ENCODE peak calls at places on chromosome 19, in eight cellular contexts. One of them, this sample, is unnamed. For H3K36me3, the result is how much of the 10 kb centered on the place peaks cover.

GRCh38 chr19:43784981-43785808 is 4.4 kb upstream of the KCNN4 start:
- DNase-seq in HepG2: peak
- DNase-seq in pancreas: peak
- DNase-seq in adipocyte: peak
- DNase-seq in SK-N-MC: no peak
- DNase-seq in body of pancreas: no peak
- DNase-seq in right atrium auricular region: peak
- DNase-seq in HAP-1: peak
- DNase-seq in this sample: peak

GRCh38 chr19:37855098-37855497 is 51.3 kb downstream of the WDR87 start:
- DNase-seq in HepG2: no peak
- DNase-seq in pancreas: peak
- DNase-seq in adipocyte: peak
- DNase-seq in SK-N-MC: no peak
- DNase-seq in body of pancreas: peak
- DNase-seq in right atrium auricular region: no peak
- DNase-seq in HAP-1: no peak
- DNase-seq in this sample: peak

GRCh38 chr19:13350761-13351160 is 155.5 kb downstream of the CACNA1A start:
- DNase-seq in HepG2: no peak
- DNase-seq in pancreas: no peak
- DNase-seq in adipocyte: no peak
- DNase-seq in SK-N-MC: no peak
- DNase-seq in body of pancreas: no peak
- DNase-seq in right atrium auricular region: no peak
- DNase-seq in HAP-1: no peak
- DNase-seq in this sample: no peak

GRCh38 chr19:52028780-52029123 is 573 bp upstream of the ZNF614 start:
- DNase-seq in HepG2: no peak
- DNase-seq in pancreas: no peak
- DNase-seq in adipocyte: no peak
- DNase-seq in SK-N-MC: no peak
- DNase-seq in body of pancreas: no peak
- DNase-seq in right atrium auricular region: no peak
- DNase-seq in HAP-1: no peak
- DNase-seq in this sample: peak

GRCh38 chr19:41688098-41688497 is at the start of gene CEACAM7:
- DNase-seq in HepG2: no peak
- DNase-seq in pancreas: no peak
- DNase-seq in adipocyte: no peak
- DNase-seq in SK-N-MC: no peak
- DNase-seq in body of pancreas: no peak
- DNase-seq in right atrium auricular region: no peak
- DNase-seq in HAP-1: no peak
- DNase-seq in this sample: no peak

GRCh38 chr19:1065606-1066109 is 1.3 kb upstream of the ARHGAP45 start:
- DNase-seq in HepG2: no peak
- DNase-seq in pancreas: no peak
- DNase-seq in adipocyte: no peak
- DNase-seq in SK-N-MC: no peak
- DNase-seq in body of pancreas: no peak
- DNase-seq in right atrium auricular region: no peak
- DNase-seq in HAP-1: no peak
- DNase-seq in this sample: peak

GRCh38 chr19:21604351-21604926 is 99.0 kb downstream of the ZNF429 start:
- DNase-seq in HepG2: no peak
- DNase-seq in pancreas: no peak
- DNase-seq in adipocyte: peak
- DNase-seq in SK-N-MC: no peak
- DNase-seq in body of pancreas: no peak
- DNase-seq in right atrium auricular region: no peak
- DNase-seq in HAP-1: no peak
- DNase-seq in this sample: peak

GRCh38 chr19:8550070-8550469 is 27.2 kb downstream of the MYO1F start:
- DNase-seq in HepG2: no peak
- DNase-seq in pancreas: no peak
- DNase-seq in adipocyte: no peak
- DNase-seq in SK-N-MC: no peak
- DNase-seq in body of pancreas: no peak
- DNase-seq in right atrium auricular region: no peak
- DNase-seq in HAP-1: no peak
- DNase-seq in this sample: no peak

GRCh38 chr19:36604656-36605100 is 435 bp upstream of the ZNF382 start:
- DNase-seq in HepG2: peak
- DNase-seq in pancreas: peak
- DNase-seq in adipocyte: peak
- DNase-seq in SK-N-MC: no peak
- DNase-seq in body of pancreas: peak
- DNase-seq in right atrium auricular region: peak
- DNase-seq in HAP-1: peak
- DNase-seq in this sample: no peak

GRCh38 chr19:12668937-12669271 is 2.3 kb downstream of the WDR83 start:
- DNase-seq in HepG2: peak
- DNase-seq in pancreas: no peak
- DNase-seq in adipocyte: peak
- DNase-seq in SK-N-MC: no peak
- DNase-seq in body of pancreas: peak
- DNase-seq in right atrium auricular region: peak
- DNase-seq in HAP-1: peak
- DNase-seq in this sample: peak

GRCh38 chr19:4737955-4738580 is 14.4 kb upstream of the DPP9 start:
- DNase-seq in HepG2: no peak
- DNase-seq in pancreas: no peak
- DNase-seq in adipocyte: no peak
- DNase-seq in SK-N-MC: no peak
- DNase-seq in body of pancreas: no peak
- DNase-seq in right atrium auricular region: no peak
- DNase-seq in HAP-1: no peak
- DNase-seq in this sample: peak

GRCh38 chr19:11982526-11982925 is 17.7 kb downstream of the ZNF763 start:
- DNase-seq in HepG2: no peak
- DNase-seq in pancreas: no peak
- DNase-seq in adipocyte: no peak
- DNase-seq in SK-N-MC: no peak
- DNase-seq in body of pancreas: no peak
- DNase-seq in right atrium auricular region: no peak
- DNase-seq in HAP-1: no peak
- DNase-seq in this sample: no peak

GRCh38 chr19:35816846-35817245 is 4.2 kb upstream of the PRODH2 start:
- DNase-seq in HepG2: no peak
- DNase-seq in pancreas: no peak
- DNase-seq in adipocyte: no peak
- DNase-seq in SK-N-MC: no peak
- DNase-seq in body of pancreas: no peak
- DNase-seq in right atrium auricular region: no peak
- DNase-seq in HAP-1: no peak
- DNase-seq in this sample: no peak

GRCh38 chr19:14580623-14581237 is 2.2 kb upstream of the CLEC17A start:
- DNase-seq in HepG2: no peak
- DNase-seq in pancreas: no peak
- DNase-seq in adipocyte: no peak
- DNase-seq in SK-N-MC: no peak
- DNase-seq in body of pancreas: no peak
- DNase-seq in right atrium auricular region: no peak
- DNase-seq in HAP-1: no peak
- DNase-seq in this sample: peak

DNA sequence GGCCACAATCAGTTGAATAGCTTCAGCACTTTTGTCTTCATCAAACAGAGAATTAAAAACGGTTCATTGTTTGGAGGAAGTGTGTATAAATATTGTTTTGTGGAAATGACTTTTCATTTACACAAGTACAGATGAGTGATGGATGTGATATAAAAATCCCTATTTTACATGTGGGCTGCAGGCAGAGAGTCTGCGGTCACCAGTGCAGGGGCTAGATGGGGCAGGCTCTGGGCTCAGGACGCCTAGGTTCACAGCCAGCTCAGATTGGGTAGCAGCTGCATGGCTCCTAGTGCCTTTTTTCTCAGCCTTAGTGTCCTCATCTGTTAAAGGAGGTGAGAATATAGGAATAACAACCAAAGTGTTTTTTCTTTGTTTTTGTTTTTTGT is 9.8 kb downstream of the PPP5C start:
- DNase-seq in HepG2: no peak
- DNase-seq in pancreas: no peak
- DNase-seq in adipocyte: no peak
- DNase-seq in SK-N-MC: no peak
- DNase-seq in body of pancreas: no peak
- DNase-seq in right atrium auricular region: no peak
- DNase-seq in HAP-1: no peak
- DNase-seq in this sample: no peak
- H3K36me3 ChIP-seq in HepG2: under half
- H3K36me3 ChIP-seq in pancreas: under half
- H3K36me3 ChIP-seq in adipocyte: under half
- H3K36me3 ChIP-seq in SK-N-MC: half or more
- H3K36me3 ChIP-seq in body of pancreas: under half
- H3K36me3 ChIP-seq in right atrium auricular region: under half
- H3K36me3 ChIP-seq in HAP-1: under half
- H3K36me3 ChIP-seq in this sample: under half

GRCh38 chr19:10114651-10115391 is 3.3 kb downstream of the P2RY11 start:
- DNase-seq in HepG2: no peak
- DNase-seq in pancreas: no peak
- DNase-seq in adipocyte: no peak
- DNase-seq in SK-N-MC: no peak
- DNase-seq in body of pancreas: no peak
- DNase-seq in right atrium auricular region: no peak
- DNase-seq in HAP-1: peak
- DNase-seq in this sample: no peak
- H3K36me3 ChIP-seq in HepG2: under half
- H3K36me3 ChIP-seq in pancreas: under half
- H3K36me3 ChIP-seq in adipocyte: half or more
- H3K36me3 ChIP-seq in SK-N-MC: under half
- H3K36me3 ChIP-seq in body of pancreas: under half
- H3K36me3 ChIP-seq in right atrium auricular region: half or more
- H3K36me3 ChIP-seq in HAP-1: half or more
- H3K36me3 ChIP-seq in this sample: under half

GRCh38 chr19:5973376-5973775 is 4.6 kb downstream of the RANBP3 start:
- DNase-seq in HepG2: no peak
- DNase-seq in pancreas: no peak
- DNase-seq in adipocyte: no peak
- DNase-seq in SK-N-MC: no peak
- DNase-seq in body of pancreas: no peak
- DNase-seq in right atrium auricular region: no peak
- DNase-seq in HAP-1: no peak
- DNase-seq in this sample: no peak

GRCh38 chr19:5973867-5974635 is 3.9 kb downstream of the RANBP3 start:
- DNase-seq in HepG2: no peak
- DNase-seq in pancreas: no peak
- DNase-seq in adipocyte: no peak
- DNase-seq in SK-N-MC: no peak
- DNase-seq in body of pancreas: no peak
- DNase-seq in right atrium auricular region: no peak
- DNase-seq in HAP-1: no peak
- DNase-seq in this sample: no peak

GRCh38 chr19:5972355-5972731 is 5.6 kb downstream of the RANBP3 start:
- DNase-seq in HepG2: no peak
- DNase-seq in pancreas: no peak
- DNase-seq in adipocyte: no peak
- DNase-seq in SK-N-MC: no peak
- DNase-seq in body of pancreas: no peak
- DNase-seq in right atrium auricular region: no peak
- DNase-seq in HAP-1: no peak
- DNase-seq in this sample: no peak

GRCh38 chr19:5969476-5969875 is 8.5 kb downstream of the RANBP3 start:
- DNase-seq in HepG2: no peak
- DNase-seq in pancreas: no peak
- DNase-seq in adipocyte: no peak
- DNase-seq in SK-N-MC: no peak
- DNase-seq in body of pancreas: no peak
- DNase-seq in right atrium auricular region: no peak
- DNase-seq in HAP-1: no peak
- DNase-seq in this sample: no peak

DNA sequence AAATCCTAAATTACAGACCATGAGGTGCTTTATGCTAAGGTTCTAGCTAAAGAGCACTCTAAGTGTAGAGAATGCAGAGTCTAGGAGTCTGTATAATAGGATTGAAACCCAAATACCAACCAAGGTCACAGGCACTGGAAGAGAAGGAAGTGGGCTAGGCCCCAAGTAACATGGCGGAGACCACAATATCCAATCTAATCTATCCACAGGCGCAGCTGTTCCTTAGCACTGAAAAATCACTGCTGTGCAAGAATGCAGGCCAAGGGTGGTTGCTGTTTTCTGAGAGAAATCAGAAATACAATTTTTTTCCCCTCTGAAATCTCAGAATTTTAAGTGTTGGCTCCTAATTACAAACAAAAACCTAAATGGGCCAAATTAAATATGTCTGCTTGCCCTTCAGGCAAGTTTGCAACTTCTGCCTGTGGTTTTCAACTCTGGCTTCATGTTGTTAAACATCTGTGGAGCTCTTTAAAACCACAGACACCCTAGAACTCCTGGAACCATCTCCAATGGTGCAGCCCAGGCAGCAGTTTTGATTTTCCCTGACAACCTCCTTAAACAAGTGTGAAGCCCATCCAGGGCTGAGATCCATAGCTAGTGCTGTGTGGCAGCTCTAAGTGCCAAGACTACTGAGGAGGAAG is 6.1 kb downstream of the RANBP3 start:
- DNase-seq in HepG2: no peak
- DNase-seq in pancreas: no peak
- DNase-seq in adipocyte: no peak
- DNase-seq in SK-N-MC: no peak
- DNase-seq in body of pancreas: no peak
- DNase-seq in right atrium auricular region: no peak
- DNase-seq in HAP-1: no peak
- DNase-seq in this sample: no peak
- H3K36me3 ChIP-seq in HepG2: under half
- H3K36me3 ChIP-seq in pancreas: under half
- H3K36me3 ChIP-seq in adipocyte: under half
- H3K36me3 ChIP-seq in SK-N-MC: under half
- H3K36me3 ChIP-seq in body of pancreas: under half
- H3K36me3 ChIP-seq in right atrium auricular region: under half
- H3K36me3 ChIP-seq in HAP-1: under half
- H3K36me3 ChIP-seq in this sample: under half

GRCh38 chr19:45008554-45008953 is 7.3 kb downstream of the RELB start:
- DNase-seq in HepG2: no peak
- DNase-seq in pancreas: no peak
- DNase-seq in adipocyte: no peak
- DNase-seq in SK-N-MC: no peak
- DNase-seq in body of pancreas: no peak
- DNase-seq in right atrium auricular region: no peak
- DNase-seq in HAP-1: no peak
- DNase-seq in this sample: peak

GRCh38 chr19:45005787-45006186 is 4.5 kb downstream of the RELB start:
- DNase-seq in HepG2: no peak
- DNase-seq in pancreas: no peak
- DNase-seq in adipocyte: no peak
- DNase-seq in SK-N-MC: no peak
- DNase-seq in body of pancreas: no peak
- DNase-seq in right atrium auricular region: no peak
- DNase-seq in HAP-1: no peak
- DNase-seq in this sample: no peak

GRCh38 chr19:45011959-45012358 is 10.7 kb downstream of the RELB start:
- DNase-seq in HepG2: no peak
- DNase-seq in pancreas: no peak
- DNase-seq in adipocyte: no peak
- DNase-seq in SK-N-MC: no peak
- DNase-seq in body of pancreas: no peak
- DNase-seq in right atrium auricular region: no peak
- DNase-seq in HAP-1: no peak
- DNase-seq in this sample: peak

GRCh38 chr19:45009625-45010255 is 8.5 kb downstream of the RELB start:
- DNase-seq in HepG2: no peak
- DNase-seq in pancreas: no peak
- DNase-seq in adipocyte: no peak
- DNase-seq in SK-N-MC: no peak
- DNase-seq in body of pancreas: no peak
- DNase-seq in right atrium auricular region: no peak
- DNase-seq in HAP-1: no peak
- DNase-seq in this sample: no peak

GRCh38 chr19:45010306-45010705 is 9.0 kb downstream of the RELB start:
- DNase-seq in HepG2: no peak
- DNase-seq in pancreas: no peak
- DNase-seq in adipocyte: no peak
- DNase-seq in SK-N-MC: no peak
- DNase-seq in body of pancreas: no peak
- DNase-seq in right atrium auricular region: no peak
- DNase-seq in HAP-1: no peak
- DNase-seq in this sample: no peak
- H3K36me3 ChIP-seq in HepG2: under half
- H3K36me3 ChIP-seq in pancreas: under half
- H3K36me3 ChIP-seq in adipocyte: under half
- H3K36me3 ChIP-seq in SK-N-MC: under half
- H3K36me3 ChIP-seq in body of pancreas: under half
- H3K36me3 ChIP-seq in right atrium auricular region: under half
- H3K36me3 ChIP-seq in HAP-1: under half
- H3K36me3 ChIP-seq in this sample: under half

This sample was measured in H7.